ENCODE peak calls at places on chromosomes 11 and 22, in four cellular contexts. One of them, this sample, is unnamed.
A peak's percentile ranks its signal among the peaks of the same experiment; 100 is the strongest.

GRCh38 chr11:132047167-132047566 is 676.8 kb downstream of the NTM start:
- DNase-seq in A549: no peak
- DNase-seq in GM12878: no peak
- DNase-seq in K562: no peak
- DNase-seq in this sample: no peak

GRCh38 chr11:129767827-129768226 is 47.8 kb upstream of the TMEM45B start:
- DNase-seq in GM12878: no peak
- DNase-seq in A549: no peak
- DNase-seq in K562: no peak
- DNase-seq in this sample: no peak

GRCh38 chr11:62005231-62005661 is 37.8 kb upstream of the FTH1 start:
- DNase-seq in K562: no peak
- DNase-seq in GM12878: no peak
- DNase-seq in A549: no peak
- DNase-seq in this sample: no peak

GRCh38 chr11:8100151-8100550 is 19.1 kb downstream of the TUB start:
- DNase-seq in K562: no peak
- DNase-seq in GM12878: no peak
- DNase-seq in A549: no peak
- DNase-seq in this sample: no peak

GRCh38 chr11:1138053-1138452 is 19.7 kb upstream of the MUC5AC start:
- DNase-seq in GM12878: no peak
- DNase-seq in K562: no peak
- DNase-seq in A549: no peak
- DNase-seq in this sample: no peak

GRCh38 chr11:11681536-11681935 is 59.7 kb upstream of the GALNT18 start:
- DNase-seq in A549: no peak
- DNase-seq in K562: no peak
- DNase-seq in GM12878: no peak
- DNase-seq in this sample: no peak

GRCh38 chr11:76669901-76670474 is 559 bp downstream of the LRRC32 start:
- DNase-seq in A549: no peak
- DNase-seq in K562: no peak
- DNase-seq in GM12878: no peak
- DNase-seq in this sample: no peak

GRCh38 chr11:11297578-11297977 is 55.5 kb downstream of the CSNK2A3 start:
- DNase-seq in A549: no peak
- DNase-seq in K562: no peak
- DNase-seq in GM12878: no peak
- DNase-seq in this sample: no peak

GRCh38 chr11:15801616-15802015 is 554.7 kb downstream of the SOX6 start:
- DNase-seq in GM12878: no peak
- DNase-seq in K562: no peak
- DNase-seq in A549: no peak
- DNase-seq in this sample: no peak

GRCh38 chr11:74468058-74468457 is 709 bp upstream of the KCNE3 start:
- DNase-seq in GM12878: no peak
- DNase-seq in A549: no peak
- DNase-seq in K562: no peak
- DNase-seq in this sample: no peak

GRCh38 chr11:129067454-129067853 is 124.7 kb downstream of the ARHGAP32 start:
- DNase-seq in GM12878: no peak
- DNase-seq in K562: no peak
- DNase-seq in A549: no peak
- DNase-seq in this sample: no peak

GRCh38 chr22:47148510-47148909 is 386.1 kb downstream of the TBC1D22A start:
- DNase-seq in GM12878: no peak
- DNase-seq in A549: no peak
- DNase-seq in K562: no peak
- DNase-seq in this sample: no peak

GRCh38 chr11:1074244-1075221 is at the start of gene MUC2:
- DNase-seq in GM12878: no peak
- DNase-seq in A549: no peak
- DNase-seq in K562: no peak
- DNase-seq in this sample: peak; percentile 45

GRCh38 chr11:109040303-109040702 is 375.4 kb downstream of the DDX10 start:
- DNase-seq in A549: no peak
- DNase-seq in K562: peak; percentile 26
- DNase-seq in GM12878: no peak
- DNase-seq in this sample: peak; percentile 21

GRCh38 chr11:121464352-121464946 is 11.7 kb upstream of the SORL1-AS1 start:
- DNase-seq in GM12878: no peak
- DNase-seq in A549: peak; percentile 47
- DNase-seq in K562: no peak
- DNase-seq in this sample: no peak

GRCh38 chr11:76783901-76784813 is 1.0 kb downstream of the TSKU start:
- DNase-seq in K562: peak; percentile 81
- DNase-seq in A549: no peak
- DNase-seq in GM12878: no peak
- DNase-seq in this sample: peak; percentile 91

GRCh38 chr11:43639224-43639623 is 41.3 kb upstream of the HSD17B12 start:
- DNase-seq in A549: no peak
- DNase-seq in GM12878: no peak
- DNase-seq in K562: no peak
- DNase-seq in this sample: no peak

GRCh38 chr11:102469196-102469821 is 16.7 kb upstream of the TMEM123 start:
- DNase-seq in A549: no peak
- DNase-seq in K562: no peak
- DNase-seq in GM12878: no peak
- DNase-seq in this sample: no peak

GRCh38 chr11:121544956-121545355 is 92.2 kb upstream of the SORL1-AS1 start:
- DNase-seq in A549: no peak
- DNase-seq in K562: no peak
- DNase-seq in GM12878: no peak
- DNase-seq in this sample: no peak

GRCh38 chr11:116379185-116379828 is 393.5 kb downstream of the BUD13 start:
- DNase-seq in K562: peak; percentile 47
- DNase-seq in GM12878: no peak
- DNase-seq in A549: no peak
- DNase-seq in this sample: peak; percentile 81

GRCh38 chr11:93796832-93797231 is 12.8 kb downstream of the MED17 start:
- DNase-seq in A549: no peak
- DNase-seq in K562: no peak
- DNase-seq in GM12878: no peak
- DNase-seq in this sample: no peak

GRCh38 chr11:67289226-67289650 is at the start of gene ANKRD13D:
- DNase-seq in GM12878: no peak
- DNase-seq in K562: peak; percentile 88
- DNase-seq in A549: no peak
- DNase-seq in this sample: no peak

GRCh38 chr11:66880484-66881211 is 23.8 kb downstream of the LRFN4 start:
- DNase-seq in K562: no peak
- DNase-seq in A549: no peak
- DNase-seq in GM12878: no peak
- DNase-seq in this sample: no peak

GRCh38 chr22:37370306-37370979 is 56.8 kb downstream of the ELFN2 start:
- DNase-seq in K562: no peak
- DNase-seq in A549: no peak
- DNase-seq in GM12878: no peak
- DNase-seq in this sample: no peak

GRCh38 chr11:132088551-132088950 is 718.1 kb downstream of the NTM start:
- DNase-seq in GM12878: no peak
- DNase-seq in A549: no peak
- DNase-seq in K562: no peak
- DNase-seq in this sample: no peak

GRCh38 chr22:36583546-36583945 is 54.6 kb upstream of the EIF3D start:
- DNase-seq in GM12878: no peak
- DNase-seq in A549: no peak
- DNase-seq in K562: no peak
- DNase-seq in this sample: no peak

GRCh38 chr11:75503531-75504099 is 22.1 kb downstream of the GDPD5 start:
- DNase-seq in GM12878: no peak
- DNase-seq in K562: no peak
- DNase-seq in A549: no peak
- DNase-seq in this sample: no peak

GRCh38 chr11:127866109-127866508 is 721.2 kb downstream of the ETS1 start:
- DNase-seq in A549: no peak
- DNase-seq in K562: no peak
- DNase-seq in GM12878: no peak
- DNase-seq in this sample: no peak

GRCh38 chr11:61545341-61545740 is 35.5 kb downstream of the SYT7 start:
- DNase-seq in GM12878: no peak
- DNase-seq in K562: peak; percentile 74
- DNase-seq in A549: peak; percentile 83
- DNase-seq in this sample: no peak

GRCh38 chr11:113643701-113644100 is 62.4 kb downstream of the TMPRSS5 start:
- DNase-seq in A549: no peak
- DNase-seq in K562: no peak
- DNase-seq in GM12878: no peak
- DNase-seq in this sample: no peak

GRCh38 chr11:46725338-46726205 is 6.6 kb downstream of the F2 start:
- DNase-seq in A549: no peak
- DNase-seq in K562: no peak
- DNase-seq in GM12878: no peak
- DNase-seq in this sample: no peak

GRCh38 chr22:19818264-19819208 is 36.1 kb downstream of the GNB1L start:
- DNase-seq in A549: no peak
- DNase-seq in GM12878: no peak
- DNase-seq in K562: no peak
- DNase-seq in this sample: peak; percentile 41

GRCh38 chr22:43854151-43854785 is 8.0 kb downstream of the SULT4A1 start:
- DNase-seq in A549: no peak
- DNase-seq in K562: no peak
- DNase-seq in GM12878: no peak
- DNase-seq in this sample: no peak

GRCh38 chr22:25892678-25893077 is 150.7 kb downstream of the MYO18B start:
- DNase-seq in K562: no peak
- DNase-seq in A549: no peak
- DNase-seq in GM12878: no peak
- DNase-seq in this sample: no peak

GRCh38 chr11:69799582-69799981 is 19.6 kb downstream of the FGF3 start:
- DNase-seq in K562: peak; percentile 78
- DNase-seq in GM12878: no peak
- DNase-seq in A549: peak; percentile 45
- DNase-seq in this sample: no peak

GRCh38 chr11:103528046-103528445 is 418.8 kb downstream of the DYNC2H1 start:
- DNase-seq in A549: no peak
- DNase-seq in GM12878: no peak
- DNase-seq in K562: no peak
- DNase-seq in this sample: no peak

GRCh38 chr22:39941661-39942060 is 18.5 kb upstream of the TMA7B start:
- DNase-seq in A549: no peak
- DNase-seq in K562: no peak
- DNase-seq in GM12878: no peak
- DNase-seq in this sample: no peak

GRCh38 chr22:39940757-39941305 is 19.4 kb upstream of the TMA7B start:
- DNase-seq in A549: no peak
- DNase-seq in K562: no peak
- DNase-seq in GM12878: no peak
- DNase-seq in this sample: no peak

GRCh38 chr22:39937881-39938280 is 22.3 kb upstream of the TMA7B start:
- DNase-seq in K562: no peak
- DNase-seq in GM12878: no peak
- DNase-seq in A549: no peak
- DNase-seq in this sample: no peak

GRCh38 chr22:39938509-39938908 is 21.7 kb upstream of the TMA7B start:
- DNase-seq in K562: peak; percentile 27
- DNase-seq in A549: no peak
- DNase-seq in GM12878: no peak
- DNase-seq in this sample: no peak

GRCh38 chr22:39939830-39940229 is 20.4 kb upstream of the TMA7B start:
- DNase-seq in A549: no peak
- DNase-seq in GM12878: no peak
- DNase-seq in K562: no peak
- DNase-seq in this sample: no peak
- TF ChIP-seq KDM1A in A549: no peak
- TF ChIP-seq KDM1A in GM12878: no peak
- TF ChIP-seq KDM1A in K562: no peak
- TF ChIP-seq KDM1A in this sample: no peak

GRCh38 chr22:30361916-30362631 is 5.3 kb downstream of the CCDC157 start:
- DNase-seq in A549: no peak
- DNase-seq in GM12878: no peak
- DNase-seq in K562: no peak
- DNase-seq in this sample: no peak
- TF ChIP-seq KDM1A in A549: no peak
- TF ChIP-seq KDM1A in GM12878: no peak
- TF ChIP-seq KDM1A in K562: no peak
- TF ChIP-seq KDM1A in this sample: no peak

GRCh38 chr11:125603207-125603606 is 10.6 kb downstream of the STT3A start:
- DNase-seq in GM12878: no peak
- DNase-seq in K562: no peak
- DNase-seq in A549: no peak
- DNase-seq in this sample: no peak
- TF ChIP-seq KDM1A in GM12878: no peak
- TF ChIP-seq KDM1A in K562: no peak
- TF ChIP-seq KDM1A in A549: no peak
- TF ChIP-seq KDM1A in this sample: no peak

DNA sequence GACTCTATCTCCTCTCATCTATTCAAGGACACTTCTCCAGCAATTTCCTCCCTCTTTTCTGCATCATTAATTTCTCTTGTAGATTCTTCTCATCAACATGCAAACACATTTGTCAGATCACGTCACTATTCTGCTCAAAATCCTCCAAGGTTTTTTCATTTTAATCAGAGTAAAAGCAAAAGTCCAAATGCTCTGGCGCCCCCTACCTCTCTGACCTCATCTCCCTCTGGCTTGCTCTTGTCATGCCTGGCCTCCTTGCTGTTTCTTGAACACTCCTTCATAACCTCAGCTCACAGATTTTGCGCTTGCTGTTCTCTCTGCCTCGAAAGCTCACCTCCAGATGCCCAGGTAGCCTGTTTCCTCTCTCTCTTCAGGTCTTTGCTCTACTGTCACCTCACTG is 22.4 kb downstream of the RTCB start:
- DNase-seq in K562: no peak
- DNase-seq in GM12878: no peak
- DNase-seq in A549: no peak
- DNase-seq in this sample: no peak
- TF ChIP-seq KDM1A in K562: no peak
- TF ChIP-seq KDM1A in GM12878: no peak
- TF ChIP-seq KDM1A in A549: no peak
- TF ChIP-seq KDM1A in this sample: no peak

GRCh38 chr22:23984430-23984829 is 4.5 kb downstream of the GSTT2 start:
- DNase-seq in K562: no peak
- DNase-seq in A549: no peak
- DNase-seq in GM12878: no peak
- DNase-seq in this sample: no peak
- TF ChIP-seq KDM1A in K562: no peak
- TF ChIP-seq KDM1A in A549: no peak
- TF ChIP-seq KDM1A in GM12878: no peak
- TF ChIP-seq KDM1A in this sample: no peak